ENCODE peak calls at places on chromosomes 2 and 18, in six cellular contexts. J is WTC11, O is GM12878, M is HepG2, B is H1, X is K562. K is an unnamed sample.

GRCh38 chr2:199430219-199430618 is 27.5 kb downstream of the SATB2 start:
- DNase-seq in B (no peak), O (no peak), X (no peak), M (no peak), J (no peak), K (no peak)

GRCh38 chr18:22545091-22545795 is 127.5 kb upstream of the CTAGE1 start:
- DNase-seq in O (no peak), X (no peak), J (no peak), B (no peak), M (no peak), K (no peak)

GRCh38 chr18:23495723-23496440 is 7.4 kb upstream of the RMC1 start:
- DNase-seq in M (no peak), J (no peak), B (no peak), X (no peak), O (no peak), K (no peak)

GRCh38 chr2:140555701-140556100 is 1575.1 kb downstream of the LRP1B start:
- DNase-seq in B (no peak), O (no peak), J (no peak), M (no peak), X (no peak), K (no peak)

GRCh38 chr2:159612255-159612901 is 4.0 kb downstream of the BAZ2B start:
- DNase-seq in O (no peak), B (no peak), M (no peak), J (no peak), X (peak), K (no peak)

GRCh38 chr2:238567996-238568395 is 141.3 kb downstream of the ASB1 start:
- DNase-seq in B (no peak), X (no peak), M (no peak), J (no peak), O (no peak), K (no peak)

GRCh38 chr2:71586471-71586870 is 133.1 kb downstream of the DYSF start:
- DNase-seq in O (no peak), X (no peak), J (no peak), B (no peak), M (no peak), K (no peak)

GRCh38 chr2:201482543-201482942 is 31.0 kb downstream of the STRADB start:
- DNase-seq in J (no peak), M (no peak), X (no peak), O (no peak), B (no peak), K (no peak)

GRCh38 chr2:178280261-178280852 is 86.0 kb downstream of the OSBPL6 start:
- DNase-seq in J (no peak), X (peak), O (no peak), B (no peak), M (peak), K (peak)

GRCh38 chr2:128734521-128735295 is 416.0 kb upstream of the HS6ST1 start:
- DNase-seq in X (no peak), J (peak), B (peak), M (no peak), O (no peak), K (no peak)

GRCh38 chr2:189302274-189302948 is 122.8 kb upstream of the COL5A2 start:
- DNase-seq in X (no peak), B (no peak), J (no peak), O (no peak), M (peak), K (no peak)

GRCh38 chr2:20052872-20053281 is 1.4 kb upstream of the LAPTM4A start:
- DNase-seq in X (peak), M (no peak), B (no peak), O (no peak), J (no peak), K (peak)

GRCh38 chr2:195899226-195899625 is 169.4 kb downstream of the DNAH7 start:
- DNase-seq in O (no peak), J (no peak), X (no peak), M (no peak), B (no peak), K (no peak)

GRCh38 chr2:27860111-27860510 is 30.1 kb downstream of the RBKS start:
- DNase-seq in B (no peak), M (no peak), J (no peak), X (no peak), O (no peak), K (no peak)

GRCh38 chr18:36066731-36067117 is 635 bp downstream of the RPRD1A start:
- DNase-seq in M (no peak), O (no peak), J (no peak), B (no peak), X (no peak), K (no peak)

GRCh38 chr2:145601306-145601925 is 1081.5 kb upstream of the ZEB2 start:
- DNase-seq in M (no peak), X (no peak), O (no peak), B (no peak), J (no peak), K (no peak)

GRCh38 chr2:10266133-10266620 is 36.5 kb upstream of the HPCAL1 start:
- DNase-seq in J (peak), O (no peak), X (no peak), M (no peak), B (no peak), K (no peak)

GRCh38 chr2:72276356-72276755 is 128.7 kb upstream of the CYP26B1 start:
- DNase-seq in X (no peak), J (no peak), M (no peak), O (no peak), B (no peak), K (no peak)

GRCh38 chr18:76453057-76453561 is 41.9 kb downstream of the ZNF516 start:
- DNase-seq in X (no peak), M (no peak), O (no peak), J (no peak), B (no peak), K (no peak)

GRCh38 chr18:63446266-63446665 is 24.0 kb upstream of the VPS4B start:
- DNase-seq in B (no peak), X (peak), M (no peak), J (no peak), O (no peak), K (no peak)

GRCh38 chr2:28956890-28957289 is 24.2 kb upstream of the TOGARAM2 start:
- DNase-seq in J (peak), M (no peak), X (no peak), B (peak), O (no peak), K (peak)

GRCh38 chr2:28955492-28955891 is 25.6 kb upstream of the TOGARAM2 start:
- DNase-seq in X (no peak), O (no peak), B (no peak), J (no peak), M (no peak), K (no peak)

GRCh38 chr2:28958689-28959088 is 22.4 kb upstream of the TOGARAM2 start:
- DNase-seq in M (peak), B (peak), J (peak), X (peak), O (peak), K (peak)

GRCh38 chr2:28952806-28953190 is 28.3 kb upstream of the TOGARAM2 start:
- DNase-seq in M (no peak), X (no peak), J (no peak), B (no peak), O (no peak), K (no peak)

GRCh38 chr2:28956415-28956826 is 24.7 kb upstream of the TOGARAM2 start:
- DNase-seq in B (peak), X (peak), J (peak), M (peak), O (no peak), K (peak)
- TF ChIP-seq CTCF in B (peak), X (peak), J (no peak), M (peak), O (no peak), K (no peak)

DNA sequence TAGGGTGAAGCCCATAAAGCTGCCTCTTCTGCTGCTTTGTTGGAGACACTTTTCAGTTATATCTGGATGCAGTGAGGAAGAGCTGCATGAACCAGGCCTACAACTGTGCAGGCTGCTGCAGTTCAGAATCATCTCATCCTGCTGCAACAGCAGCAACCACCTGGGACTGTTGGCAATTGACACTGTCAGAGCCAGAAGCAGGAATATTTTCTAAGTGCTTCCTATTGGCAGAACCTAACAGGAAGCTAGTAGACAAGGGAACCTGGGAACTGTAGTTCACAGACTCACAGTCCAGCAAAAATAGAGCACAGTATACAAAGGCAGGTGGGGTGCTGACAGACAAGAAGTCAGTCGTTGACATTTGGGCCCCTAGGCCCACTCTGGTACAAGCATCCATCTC is 452.9 kb upstream of the SPRED2 start:
- DNase-seq in X (no peak), O (no peak), J (no peak), B (no peak), M (no peak), K (no peak)
- TF ChIP-seq ATF3 in X (no peak), O (no peak), J (no peak), B (no peak), M (no peak), K (no peak)

GRCh38 chr2:208511016-208511415 is 104.4 kb downstream of the PTH2R start:
- DNase-seq in M (no peak), O (no peak), B (no peak), J (no peak), X (no peak), K (no peak)
- TF ChIP-seq CTCF in M (no peak), O (no peak), B (no peak), J (no peak), X (no peak), K (no peak)

GRCh38 chr2:22692751-22693150 is 692.2 kb upstream of the KLHL29 start:
- DNase-seq in J (no peak), B (no peak), O (no peak), X (no peak), M (no peak), K (no peak)

GRCh38 chr2:22697054-22697453 is 687.9 kb upstream of the KLHL29 start:
- DNase-seq in X (no peak), B (no peak), J (no peak), O (no peak), M (no peak), K (no peak)

GRCh38 chr2:22691666-22692065 is 693.3 kb upstream of the KLHL29 start:
- DNase-seq in X (no peak), O (no peak), J (no peak), M (no peak), B (no peak), K (no peak)

GRCh38 chr2:22694300-22694699 is 690.7 kb upstream of the KLHL29 start:
- DNase-seq in J (no peak), M (no peak), X (no peak), B (no peak), O (no peak), K (no peak)

GRCh38 chr2:22694856-22695255 is 690.1 kb upstream of the KLHL29 start:
- DNase-seq in M (no peak), B (peak), O (no peak), J (peak), X (no peak), K (no peak)
- TF ChIP-seq ATF3 in M (no peak), B (no peak), O (no peak), J (no peak), X (no peak), K (no peak)

GRCh38 chr2:15544227-15544626 is 16.9 kb downstream of the NBAS start:
- DNase-seq in M (no peak), J (no peak), X (no peak), B (no peak), O (no peak), K (no peak)

GRCh38 chr2:15543541-15543940 is 17.6 kb downstream of the NBAS start:
- DNase-seq in B (no peak), O (no peak), X (no peak), J (no peak), M (no peak), K (no peak)

GRCh38 chr2:15547100-15547499 is 14.0 kb downstream of the NBAS start:
- DNase-seq in X (no peak), B (no peak), J (no peak), O (no peak), M (no peak), K (no peak)

GRCh38 chr2:15548974-15549373 is 12.2 kb downstream of the NBAS start:
- DNase-seq in B (no peak), J (no peak), O (no peak), M (no peak), X (no peak), K (no peak)

GRCh38 chr2:15546297-15547098 is 14.6 kb downstream of the NBAS start:
- DNase-seq in B (peak), J (peak), O (no peak), M (no peak), X (no peak), K (no peak)
- TF ChIP-seq CTCF in B (peak), J (peak), O (no peak), M (peak), X (peak), K (peak)

DNA sequence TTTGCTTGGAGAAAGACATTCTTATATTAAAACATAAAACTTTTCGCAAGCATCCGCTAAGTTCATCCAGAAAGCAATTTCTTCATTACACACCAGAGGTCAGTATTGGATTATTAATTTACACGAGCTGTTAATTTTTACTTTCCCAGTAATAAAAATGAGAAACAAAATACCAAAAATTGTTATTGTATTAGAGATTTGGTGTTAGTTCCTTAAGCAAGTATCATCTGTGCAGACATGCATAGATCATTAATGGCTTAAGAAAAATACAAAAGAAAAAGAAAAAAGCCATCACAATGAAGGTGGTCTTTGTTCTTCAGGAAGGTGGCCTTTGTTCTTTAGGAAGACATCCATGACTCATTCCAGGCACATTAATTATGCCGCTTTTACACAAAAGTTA is 53.6 kb upstream of the HNMT start:
- DNase-seq in B (no peak), O (no peak), X (no peak), J (no peak), M (peak), K (peak)
- TF ChIP-seq ATF3 in B (no peak), O (no peak), X (no peak), J (no peak), M (no peak), K (no peak)

DNA sequence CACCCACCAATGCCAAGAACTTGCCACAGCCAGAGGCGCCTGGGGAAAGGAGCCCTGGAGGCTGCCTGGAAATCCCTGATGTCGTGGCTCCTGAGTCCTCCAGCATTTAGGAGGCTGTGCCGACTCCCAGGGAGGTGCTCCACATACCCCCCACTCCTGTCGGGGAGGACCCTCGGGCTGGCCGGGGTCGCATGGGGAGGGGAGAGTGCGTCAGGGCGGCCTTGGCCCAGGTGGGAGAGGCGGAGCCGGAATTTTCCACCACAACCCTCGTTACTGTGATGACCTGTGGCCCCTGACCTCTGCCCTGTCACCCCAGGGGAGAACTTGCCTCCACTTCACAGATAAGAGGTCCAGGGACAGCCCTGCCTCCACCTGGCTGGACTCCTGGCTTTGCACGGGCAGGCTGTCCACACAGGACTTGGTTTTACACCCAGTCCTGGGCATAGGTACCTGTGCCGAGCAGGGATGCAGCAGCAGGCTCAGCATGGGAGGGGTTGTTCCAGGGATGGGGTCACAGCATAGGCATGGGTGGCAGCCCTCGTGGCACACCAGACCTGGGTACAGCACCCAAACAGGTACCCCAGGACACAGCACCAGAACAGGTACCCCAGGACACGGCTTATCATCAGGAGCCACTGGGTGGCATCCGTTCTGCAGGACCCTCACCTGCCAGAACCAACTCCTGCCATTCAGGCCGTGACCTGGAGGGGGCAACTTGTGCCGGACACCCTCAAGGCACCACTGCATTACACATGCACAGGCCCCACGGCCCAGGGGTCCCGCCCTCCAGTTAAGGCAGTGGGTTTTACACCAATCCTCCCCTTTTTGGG is 12.3 kb upstream of the AGXT start:
- DNase-seq in B (peak), M (peak), J (peak), X (peak), O (no peak), K (peak)
- TF ChIP-seq CTCF in B (no peak), M (peak), J (peak), X (no peak), O (peak), K (peak)

DNA sequence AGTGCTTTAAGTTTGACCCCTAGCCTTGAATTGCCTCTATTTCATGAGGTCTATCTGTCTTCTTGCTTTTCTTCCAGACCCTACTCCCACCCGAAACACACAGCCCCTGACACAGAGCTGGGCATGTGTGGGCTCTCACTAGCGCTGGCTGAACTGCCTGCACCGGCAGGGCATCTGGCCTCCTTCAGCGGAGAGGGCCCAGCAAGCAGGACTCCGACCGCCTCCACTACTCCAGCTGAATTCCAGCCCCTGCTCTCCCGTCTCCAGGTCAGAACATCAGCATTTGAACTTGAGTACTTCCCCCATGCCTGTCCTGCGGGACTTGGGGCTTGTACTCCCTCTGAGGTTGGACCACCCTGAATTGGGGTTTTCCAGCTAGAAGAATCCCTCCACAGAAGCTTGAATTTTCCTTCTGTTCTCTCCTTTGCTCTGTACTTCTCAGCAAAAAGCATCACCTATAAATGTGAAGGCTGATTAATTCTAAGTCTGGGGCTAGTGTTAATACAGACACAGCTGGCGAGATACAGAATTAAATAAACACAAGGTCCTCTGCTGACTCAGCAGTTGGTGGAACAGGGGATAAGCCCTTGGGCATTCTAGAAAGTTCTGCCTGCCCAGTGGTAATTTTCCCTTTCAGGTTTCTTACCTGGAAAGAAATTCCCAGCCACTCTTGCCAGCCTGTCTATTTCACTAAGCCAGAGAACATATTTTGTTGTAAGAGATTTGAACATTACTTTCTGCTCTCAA is 175.5 kb upstream of the MSH6 start:
- DNase-seq in X (no peak), O (no peak), M (no peak), J (peak), B (no peak), K (no peak)
- TF ChIP-seq ATF3 in X (no peak), O (no peak), M (no peak), J (no peak), B (no peak), K (no peak)

K was measured in HCT116.